ENCODE peak calls at places on chromosomes 16 and 17, in six cellular contexts. U is NCI-H748 treated with DMSO at 0.1 percent for 48 hours; S is psoas muscle; F is fibroblast of mammary gland; Y is stimulated activated CD4-positive, alpha-beta T cell treated with anti-CD3 and anti-CD28 coated beads, Interleukin-12 subunit alpha, Interleukin-12 subunit beta, amount 100 ng/mL, for 4 hours; K is cardiac muscle cell. X is an unnamed sample.

GRCh38 chr16:85402910-85403692 is 210.0 kb upstream of the GSE1 start:
- DNase-seq in U (no peak), K (peak; percentile 85), S (peak; percentile 70), F (peak; percentile 48), Y (no peak), X (no peak)

GRCh38 chr17:76077582-76078110 is 1.3 kb upstream of the ZACN start:
- DNase-seq in F (no peak), Y (no peak), U (no peak), S (no peak), K (no peak), X (no peak)

GRCh38 chr16:56669005-56669839 is at the start of gene MT1H:
- DNase-seq in K (no peak), U (no peak), Y (no peak), S (no peak), F (no peak), X (no peak)

GRCh38 chr16:67055712-67056487 is 27.0 kb downstream of the CBFB start:
- DNase-seq in Y (no peak), S (no peak), F (peak; percentile 98), U (no peak), K (peak; percentile 78), X (peak; percentile 99)

GRCh38 chr17:37417852-37418251 is 11.2 kb downstream of the TADA2A start:
- DNase-seq in S (no peak), Y (no peak), U (no peak), K (no peak), F (peak; percentile 55), X (no peak)

GRCh38 chr17:77754956-77755355 is 203.5 kb upstream of the TNRC6C start:
- DNase-seq in U (no peak), Y (no peak), F (no peak), K (no peak), S (no peak), X (no peak)

GRCh38 chr17:29891131-29891530 is 38.9 kb downstream of the SSH2 start:
- DNase-seq in F (no peak), U (no peak), S (no peak), K (no peak), Y (no peak), X (no peak)

GRCh38 chr17:65042911-65043310 is 13.6 kb downstream of the GNA13 start:
- DNase-seq in U (no peak), F (no peak), Y (no peak), S (no peak), K (no peak), X (no peak)

GRCh38 chr16:50837324-50837723 is 95.4 kb downstream of the CYLD start:
- DNase-seq in Y (no peak), K (no peak), S (no peak), U (no peak), F (no peak), X (no peak)

GRCh38 chr17:30267625-30268024 is 24.1 kb downstream of the BLMH start:
- DNase-seq in Y (no peak), K (peak; percentile 39), U (no peak), S (no peak), F (peak; percentile 25), X (no peak)